ENCODE peak calls at places on chromosomes 5 and 9, in ten cellular contexts. C, H, I, A, O, J, U, Z, T and Y are unnamed samples.

GRCh38 chr5:31283326-31283725 is 89.8 kb downstream of the CDH6 start:
- DNase-seq in C (no peak), H (no peak), I (no peak), A (no peak), O (no peak), J (no peak), U (no peak), Z (no peak), T (no peak), Y (no peak)

GRCh38 chr5:45038366-45038987 is 229.7 kb downstream of the MRPS30 start:
- DNase-seq in C (no peak), H (no peak), I (peak; percentile 30), A (peak; percentile 3), O (no peak), J (peak; percentile 3), U (no peak), Z (no peak), T (no peak), Y (no peak)

GRCh38 chr9:128921881-128922763 is 1.3 kb downstream of the PHYHD1 start:
- DNase-seq in C (no peak), H (no peak), I (peak; percentile 83), A (no peak), O (no peak), J (no peak), U (no peak), Z (no peak), T (no peak), Y (no peak)

GRCh38 chr9:14111670-14112069 is 202.3 kb downstream of the NFIB start:
- DNase-seq in C (no peak), H (no peak), I (peak; percentile 59), A (no peak), O (no peak), J (no peak), U (no peak), Z (no peak), T (no peak), Y (no peak)

GRCh38 chr5:133818031-133818431 is 150.4 kb downstream of the C5orf15 start:
- DNase-seq in C (no peak), H (no peak), I (peak; percentile 63), A (peak; percentile 31), O (no peak), J (peak; percentile 56), U (no peak), Z (no peak), T (no peak), Y (no peak)

GRCh38 chr9:115413766-115414382 is 295.9 kb upstream of the TNC start:
- DNase-seq in C (no peak), H (no peak), I (no peak), A (no peak), O (no peak), J (no peak), U (no peak), Z (no peak), T (no peak), Y (no peak)

GRCh38 chr5:99900302-99900811 is 634.8 kb upstream of the FAM174A start:
- DNase-seq in C (no peak), H (no peak), I (no peak), A (no peak), O (no peak), J (peak; percentile 85), U (no peak), Z (no peak), T (no peak), Y (no peak)

GRCh38 chr5:159444441-159445082 is 114.3 kb upstream of the IL12B start:
- DNase-seq in C (no peak), H (no peak), I (peak; percentile 77), A (peak; percentile 78), O (no peak), J (peak; percentile 60), U (no peak), Z (no peak), T (no peak), Y (no peak)

GRCh38 chr5:139660916-139661814 is 13.0 kb downstream of the CXXC5 start:
- DNase-seq in C (peak; percentile 90), H (no peak), I (peak; percentile 91), A (no peak), O (peak; percentile 61), J (peak; percentile 93), U (no peak), Z (no peak), T (no peak), Y (no peak)

GRCh38 chr9:136855461-136856077 is 3.4 kb downstream of the MAMDC4 start:
- DNase-seq in C (no peak), H (no peak), I (no peak), A (no peak), O (no peak), J (no peak), U (no peak), Z (no peak), T (no peak), Y (no peak)

GRCh38 chr5:179839328-179840256 is 18.9 kb downstream of the SQSTM1 start:
- DNase-seq in C (peak; percentile 33), H (no peak), I (peak; percentile 68), A (no peak), O (no peak), J (peak; percentile 55), U (no peak), Z (no peak), T (no peak), Y (no peak)

GRCh38 chr9:68678430-68678829 is 26.6 kb upstream of the PIP5K1B start:
- DNase-seq in C (no peak), H (no peak), I (no peak), A (no peak), O (no peak), J (no peak), U (no peak), Z (no peak), T (no peak), Y (no peak)

GRCh38 chr5:127068771-127069330 is 4.5 kb downstream of the C5orf63 start:
- DNase-seq in C (no peak), H (no peak), I (peak; percentile 87), A (no peak), O (no peak), J (no peak), U (no peak), Z (no peak), T (no peak), Y (no peak)

GRCh38 chr5:179235416-179236400 is 109.6 kb downstream of the ADAMTS2 start:
- DNase-seq in C (peak; percentile 7), H (no peak), I (no peak), A (no peak), O (no peak), J (no peak), U (peak; percentile 53), Z (no peak), T (no peak), Y (no peak)

GRCh38 chr5:134738963-134739661 is 764 bp downstream of the CAMLG start:
- DNase-seq in C (no peak), H (peak; percentile 58), I (peak; percentile 45), A (peak; percentile 64), O (no peak), J (peak; percentile 56), U (no peak), Z (peak; percentile 8), T (no peak), Y (no peak)

GRCh38 chr9:132185164-132186009 is 23.5 kb downstream of the NTNG2 start:
- DNase-seq in C (no peak), H (no peak), I (peak; percentile 29), A (no peak), O (no peak), J (no peak), U (no peak), Z (no peak), T (no peak), Y (no peak)